ENCODE peak calls at places on chromosomes 13 and 19, in five cellular contexts. One of them, this sample, is unnamed.

GRCh38 chr19:10655457-10656312 is 1.5 kb downstream of the ILF3 start:
- DNase-seq in fibroblast of lung: peak; percentile 42
- DNase-seq in heart left ventricle: no peak
- DNase-seq in mammary epithelial cell: peak; percentile 40
- DNase-seq in Peyer's patch: no peak
- DNase-seq in this sample: no peak

GRCh38 chr13:34066344-34066743 is 248.4 kb downstream of the RFC3 start:
- DNase-seq in fibroblast of lung: no peak
- DNase-seq in heart left ventricle: no peak
- DNase-seq in mammary epithelial cell: no peak
- DNase-seq in Peyer's patch: no peak
- DNase-seq in this sample: no peak

GRCh38 chr19:1747285-1748114 is 5.8 kb upstream of the ONECUT3 start:
- DNase-seq in fibroblast of lung: peak; percentile 91
- DNase-seq in heart left ventricle: no peak
- DNase-seq in mammary epithelial cell: peak; percentile 99
- DNase-seq in Peyer's patch: no peak
- DNase-seq in this sample: peak; percentile 34

GRCh38 chr13:101942535-101943157 is 459.2 kb downstream of the FGF14 start:
- DNase-seq in fibroblast of lung: no peak
- DNase-seq in heart left ventricle: no peak
- DNase-seq in mammary epithelial cell: no peak
- DNase-seq in Peyer's patch: no peak
- DNase-seq in this sample: no peak

GRCh38 chr13:23979361-23980159 is 82.3 kb upstream of the C1QTNF9B start:
- DNase-seq in fibroblast of lung: peak; percentile 93
- DNase-seq in heart left ventricle: peak; percentile 88
- DNase-seq in mammary epithelial cell: peak; percentile 65
- DNase-seq in Peyer's patch: peak; percentile 70
- DNase-seq in this sample: no peak

GRCh38 chr19:1847684-1848398 is 442 bp downstream of the REXO1 start:
- DNase-seq in fibroblast of lung: peak; percentile 57
- DNase-seq in heart left ventricle: peak; percentile 52
- DNase-seq in mammary epithelial cell: peak; percentile 54
- DNase-seq in Peyer's patch: no peak
- DNase-seq in this sample: no peak

GRCh38 chr13:32068255-32068654 is 36.7 kb downstream of the FRY start:
- DNase-seq in fibroblast of lung: no peak
- DNase-seq in heart left ventricle: no peak
- DNase-seq in mammary epithelial cell: no peak
- DNase-seq in Peyer's patch: no peak
- DNase-seq in this sample: no peak

GRCh38 chr13:48590141-48590863 is 57.4 kb upstream of the RCBTB2 start:
- DNase-seq in fibroblast of lung: no peak
- DNase-seq in heart left ventricle: no peak
- DNase-seq in mammary epithelial cell: no peak
- DNase-seq in Peyer's patch: no peak
- DNase-seq in this sample: no peak

GRCh38 chr19:39492225-39492624 is 6.5 kb upstream of the DLL3 start:
- DNase-seq in fibroblast of lung: no peak
- DNase-seq in heart left ventricle: no peak
- DNase-seq in mammary epithelial cell: no peak
- DNase-seq in Peyer's patch: no peak
- DNase-seq in this sample: no peak

GRCh38 chr13:110018009-110018408 is 231.6 kb upstream of the IRS2 start:
- DNase-seq in fibroblast of lung: peak; percentile 37
- DNase-seq in heart left ventricle: no peak
- DNase-seq in mammary epithelial cell: peak; percentile 14
- DNase-seq in Peyer's patch: no peak
- DNase-seq in this sample: no peak

GRCh38 chr19:45186509-45187334 is 8.1 kb downstream of the BLOC1S3 start:
- DNase-seq in fibroblast of lung: no peak
- DNase-seq in heart left ventricle: no peak
- DNase-seq in mammary epithelial cell: no peak
- DNase-seq in Peyer's patch: no peak
- DNase-seq in this sample: no peak

GRCh38 chr19:56953411-56953810 is 112.9 kb upstream of the PEG3 start:
- DNase-seq in fibroblast of lung: no peak
- DNase-seq in heart left ventricle: no peak
- DNase-seq in mammary epithelial cell: no peak
- DNase-seq in Peyer's patch: no peak
- DNase-seq in this sample: no peak

GRCh38 chr13:81781471-81781870 is 1440.5 kb upstream of the SPRY2 start:
- DNase-seq in fibroblast of lung: no peak
- DNase-seq in heart left ventricle: no peak
- DNase-seq in mammary epithelial cell: no peak
- DNase-seq in Peyer's patch: no peak
- DNase-seq in this sample: no peak

GRCh38 chr13:20721454-20722357 is 18.2 kb downstream of the IL17D start:
- DNase-seq in fibroblast of lung: peak; percentile 66
- DNase-seq in heart left ventricle: no peak
- DNase-seq in mammary epithelial cell: peak; percentile 31
- DNase-seq in Peyer's patch: no peak
- DNase-seq in this sample: no peak

GRCh38 chr19:32164384-32164992 is 180.9 kb upstream of the ZNF507 start:
- DNase-seq in fibroblast of lung: no peak
- DNase-seq in heart left ventricle: no peak
- DNase-seq in mammary epithelial cell: no peak
- DNase-seq in Peyer's patch: no peak
- DNase-seq in this sample: no peak

GRCh38 chr13:89925107-89925506 is 1422.4 kb upstream of the MIR17HG start:
- DNase-seq in fibroblast of lung: peak; percentile 20
- DNase-seq in heart left ventricle: no peak
- DNase-seq in mammary epithelial cell: peak; percentile 45
- DNase-seq in Peyer's patch: no peak
- DNase-seq in this sample: no peak

GRCh38 chr19:39398297-39398864 is 7.2 kb downstream of the MED29 start:
- DNase-seq in fibroblast of lung: peak; percentile 74
- DNase-seq in heart left ventricle: peak; percentile 78
- DNase-seq in mammary epithelial cell: peak; percentile 88
- DNase-seq in Peyer's patch: peak; percentile 87
- DNase-seq in this sample: no peak

GRCh38 chr13:73417012-73417615 is 358.3 kb downstream of the KLF5 start:
- DNase-seq in fibroblast of lung: no peak
- DNase-seq in heart left ventricle: no peak
- DNase-seq in mammary epithelial cell: no peak
- DNase-seq in Peyer's patch: no peak
- DNase-seq in this sample: no peak

GRCh38 chr19:28126499-28126898 is 1086.5 kb downstream of the UQCRFS1 start:
- DNase-seq in fibroblast of lung: peak; percentile 30
- DNase-seq in heart left ventricle: no peak
- DNase-seq in mammary epithelial cell: no peak
- DNase-seq in Peyer's patch: no peak
- DNase-seq in this sample: no peak

GRCh38 chr19:20661150-20661819 is at the start of gene ZNF626:
- DNase-seq in fibroblast of lung: peak; percentile 97
- DNase-seq in heart left ventricle: peak; percentile 97
- DNase-seq in mammary epithelial cell: peak; percentile 95
- DNase-seq in Peyer's patch: peak; percentile 76
- DNase-seq in this sample: peak; percentile 84

GRCh38 chr13:33697936-33698335 is 120.0 kb upstream of the RFC3 start:
- DNase-seq in fibroblast of lung: no peak
- DNase-seq in heart left ventricle: no peak
- DNase-seq in mammary epithelial cell: no peak
- DNase-seq in Peyer's patch: no peak
- DNase-seq in this sample: no peak

GRCh38 chr13:110055089-110055488 is 251.9 kb downstream of the COL4A1 start:
- DNase-seq in fibroblast of lung: peak; percentile 77
- DNase-seq in heart left ventricle: no peak
- DNase-seq in mammary epithelial cell: peak; percentile 81
- DNase-seq in Peyer's patch: no peak
- DNase-seq in this sample: no peak

GRCh38 chr13:52738719-52739467 is 727 bp downstream of the CNMD start:
- DNase-seq in fibroblast of lung: no peak
- DNase-seq in heart left ventricle: no peak
- DNase-seq in mammary epithelial cell: no peak
- DNase-seq in Peyer's patch: peak; percentile 46
- DNase-seq in this sample: no peak

GRCh38 chr13:69828527-69828926 is 279.1 kb upstream of the ATXN8OS start:
- DNase-seq in fibroblast of lung: no peak
- DNase-seq in heart left ventricle: no peak
- DNase-seq in mammary epithelial cell: no peak
- DNase-seq in Peyer's patch: no peak
- DNase-seq in this sample: no peak

GRCh38 chr13:28534210-28534609 is 39.3 kb upstream of the FLT1 start:
- DNase-seq in fibroblast of lung: no peak
- DNase-seq in heart left ventricle: no peak
- DNase-seq in mammary epithelial cell: no peak
- DNase-seq in Peyer's patch: no peak
- DNase-seq in this sample: no peak

GRCh38 chr13:111554539-111555267 is 234.3 kb downstream of the TEX29 start:
- DNase-seq in fibroblast of lung: no peak
- DNase-seq in heart left ventricle: no peak
- DNase-seq in mammary epithelial cell: no peak
- DNase-seq in Peyer's patch: no peak
- DNase-seq in this sample: no peak

GRCh38 chr13:79904581-79904980 is 423.6 kb downstream of the NDFIP2 start:
- DNase-seq in fibroblast of lung: no peak
- DNase-seq in heart left ventricle: no peak
- DNase-seq in mammary epithelial cell: no peak
- DNase-seq in Peyer's patch: no peak
- DNase-seq in this sample: no peak

GRCh38 chr13:28185256-28185655 is 46.9 kb downstream of the PAN3 start:
- DNase-seq in fibroblast of lung: peak; percentile 18
- DNase-seq in heart left ventricle: no peak
- DNase-seq in mammary epithelial cell: no peak
- DNase-seq in Peyer's patch: no peak
- DNase-seq in this sample: no peak

GRCh38 chr13:21885714-21886224 is 214.9 kb downstream of the FGF9 start:
- DNase-seq in fibroblast of lung: no peak
- DNase-seq in heart left ventricle: no peak
- DNase-seq in mammary epithelial cell: no peak
- DNase-seq in Peyer's patch: no peak
- DNase-seq in this sample: no peak

GRCh38 chr19:1057185-1057857 is 9.6 kb upstream of the ARHGAP45 start:
- DNase-seq in fibroblast of lung: peak; percentile 67
- DNase-seq in heart left ventricle: no peak
- DNase-seq in mammary epithelial cell: peak; percentile 75
- DNase-seq in Peyer's patch: no peak
- DNase-seq in this sample: no peak

GRCh38 chr19:46202426-46202825 is 27.1 kb upstream of the IGFL1 start:
- DNase-seq in fibroblast of lung: no peak
- DNase-seq in heart left ventricle: no peak
- DNase-seq in mammary epithelial cell: no peak
- DNase-seq in Peyer's patch: no peak
- DNase-seq in this sample: no peak

GRCh38 chr19:46206176-46206575 is 23.4 kb upstream of the IGFL1 start:
- DNase-seq in fibroblast of lung: no peak
- DNase-seq in heart left ventricle: peak; percentile 39
- DNase-seq in mammary epithelial cell: peak; percentile 91
- DNase-seq in Peyer's patch: no peak
- DNase-seq in this sample: no peak

GRCh38 chr19:46202872-46203860 is 26.4 kb upstream of the IGFL1 start:
- DNase-seq in fibroblast of lung: no peak
- DNase-seq in heart left ventricle: no peak
- DNase-seq in mammary epithelial cell: peak; percentile 58
- DNase-seq in Peyer's patch: no peak
- DNase-seq in this sample: no peak

GRCh38 chr19:46204008-46204407 is 25.5 kb upstream of the IGFL1 start:
- DNase-seq in fibroblast of lung: no peak
- DNase-seq in heart left ventricle: no peak
- DNase-seq in mammary epithelial cell: no peak
- DNase-seq in Peyer's patch: no peak
- DNase-seq in this sample: no peak

GRCh38 chr19:46205183-46205984 is 24.2 kb upstream of the IGFL1 start:
- DNase-seq in fibroblast of lung: no peak
- DNase-seq in heart left ventricle: no peak
- DNase-seq in mammary epithelial cell: no peak
- DNase-seq in Peyer's patch: no peak
- DNase-seq in this sample: no peak
- H3K27ac ChIP-seq in fibroblast of lung: no peak overlapping the region
- H3K27ac ChIP-seq in heart left ventricle: no peak overlapping the region
- H3K27ac ChIP-seq in mammary epithelial cell: peak overlapping the region; percentile 72
- H3K27ac ChIP-seq in Peyer's patch: no peak overlapping the region
- H3K27ac ChIP-seq in this sample: no peak overlapping the region

GRCh38 chr19:49802836-49803528 is 10.1 kb downstream of the FUZ start:
- DNase-seq in fibroblast of lung: no peak
- DNase-seq in heart left ventricle: no peak
- DNase-seq in mammary epithelial cell: no peak
- DNase-seq in Peyer's patch: no peak
- DNase-seq in this sample: no peak
- H3K27ac ChIP-seq in fibroblast of lung: no peak overlapping the region
- H3K27ac ChIP-seq in heart left ventricle: no peak overlapping the region
- H3K27ac ChIP-seq in mammary epithelial cell: no peak overlapping the region
- H3K27ac ChIP-seq in Peyer's patch: no peak overlapping the region
- H3K27ac ChIP-seq in this sample: no peak overlapping the region

GRCh38 chr13:57672168-57672567 is 40.6 kb downstream of the PCDH17 start:
- DNase-seq in fibroblast of lung: no peak
- DNase-seq in heart left ventricle: no peak
- DNase-seq in mammary epithelial cell: no peak
- DNase-seq in Peyer's patch: no peak
- DNase-seq in this sample: no peak
- H3K27ac ChIP-seq in fibroblast of lung: no peak overlapping the region
- H3K27ac ChIP-seq in heart left ventricle: no peak overlapping the region
- H3K27ac ChIP-seq in mammary epithelial cell: no peak overlapping the region
- H3K27ac ChIP-seq in Peyer's patch: no peak overlapping the region
- H3K27ac ChIP-seq in this sample: no peak overlapping the region

GRCh38 chr13:30617315-30618185 is at the start of gene USPL1:
- DNase-seq in fibroblast of lung: peak; percentile 100
- DNase-seq in heart left ventricle: peak; percentile 99
- DNase-seq in mammary epithelial cell: peak; percentile 99
- DNase-seq in Peyer's patch: peak; percentile 99
- DNase-seq in this sample: peak; percentile 98

GRCh38 chr13:30619731-30620130 is 2.0 kb downstream of the USPL1 start:
- DNase-seq in fibroblast of lung: no peak
- DNase-seq in heart left ventricle: no peak
- DNase-seq in mammary epithelial cell: no peak
- DNase-seq in Peyer's patch: no peak
- DNase-seq in this sample: no peak

GRCh38 chr13:30616927-30617314 is 799 bp upstream of the USPL1 start:
- DNase-seq in fibroblast of lung: peak; percentile 92
- DNase-seq in heart left ventricle: peak; percentile 79
- DNase-seq in mammary epithelial cell: peak; percentile 82
- DNase-seq in Peyer's patch: no peak
- DNase-seq in this sample: no peak

GRCh38 chr13:30618186-30618937 is 642 bp downstream of the USPL1 start:
- DNase-seq in fibroblast of lung: peak; percentile 14
- DNase-seq in heart left ventricle: peak; percentile 24
- DNase-seq in mammary epithelial cell: peak; percentile 23
- DNase-seq in Peyer's patch: no peak
- DNase-seq in this sample: peak; percentile 42

GRCh38 chr13:30618938-30619289 is 1.2 kb downstream of the USPL1 start:
- DNase-seq in fibroblast of lung: no peak
- DNase-seq in heart left ventricle: no peak
- DNase-seq in mammary epithelial cell: no peak
- DNase-seq in Peyer's patch: no peak
- DNase-seq in this sample: no peak
- H3K27ac ChIP-seq in fibroblast of lung: peak overlapping the region; percentile 95
- H3K27ac ChIP-seq in heart left ventricle: peak overlapping the region; percentile 100
- H3K27ac ChIP-seq in mammary epithelial cell: peak overlapping the region; percentile 68
- H3K27ac ChIP-seq in Peyer's patch: peak overlapping the region; percentile 99
- H3K27ac ChIP-seq in this sample: no peak overlapping the region

This sample was measured in CD4-positive, alpha-beta T cell.